ENCODE peak calls at places on chromosomes 11 and 22, in eight cellular contexts. G, R, P, O, W, D, K and S are unnamed samples. For H3K27me3, the result is how much of the 10 kb centered on the place peaks cover.

GRCh38 chr11:104275992-104276391 is 112.0 kb upstream of the PDGFD start:
- DNase-seq in W (no peak), P (no peak), K (no peak), D (no peak), O (no peak), G (no peak), R (no peak), S (peak)

GRCh38 chr11:85875505-85875904 is 20.3 kb downstream of the CCDC83 start:
- DNase-seq in O (no peak), P (peak), R (no peak), D (no peak), K (no peak), G (no peak), W (no peak), S (no peak)

GRCh38 chr11:106001304-106002012 is 20.6 kb downstream of the MSANTD4 start:
- DNase-seq in W (no peak), K (no peak), D (no peak), R (no peak), G (no peak), P (peak), O (no peak), S (no peak)

GRCh38 chr11:124605719-124606118 is 5.5 kb upstream of the PANX3 start:
- DNase-seq in R (no peak), W (peak), O (no peak), P (no peak), G (no peak), K (no peak), D (no peak), S (no peak)

GRCh38 chr11:102293873-102294601 is 23.2 kb upstream of the BIRC3 start:
- DNase-seq in D (peak), P (peak), R (peak), O (no peak), G (no peak), W (no peak), K (no peak), S (no peak)

GRCh38 chr22:35218079-35218478 is 39.2 kb upstream of the HMGXB4 start:
- DNase-seq in W (no peak), R (no peak), P (peak), O (no peak), G (no peak), K (no peak), D (no peak), S (no peak)

GRCh38 chr11:111911563-111912401 is at the start of gene CRYAB:
- DNase-seq in O (peak), K (peak), P (peak), D (no peak), G (peak), W (peak), R (no peak), S (peak)

GRCh38 chr11:22521226-22521625 is 104.4 kb downstream of the FANCF start:
- DNase-seq in R (peak), P (peak), W (no peak), D (no peak), O (no peak), G (no peak), K (no peak), S (peak)

GRCh38 chr11:10818594-10818993 is 9.9 kb upstream of the EIF4G2 start:
- DNase-seq in P (peak), D (no peak), O (no peak), K (no peak), W (no peak), R (no peak), G (no peak), S (no peak)

GRCh38 chr22:22352376-22352999 is 107.9 kb downstream of the VPREB1 start:
- DNase-seq in P (no peak), K (no peak), W (no peak), R (no peak), G (no peak), D (peak), O (no peak), S (no peak)
- H3K27me3 ChIP-seq in P (under half), K (under half), W (under half), R (under half), G (under half), D (under half), O (under half), S (under half)

DNA sequence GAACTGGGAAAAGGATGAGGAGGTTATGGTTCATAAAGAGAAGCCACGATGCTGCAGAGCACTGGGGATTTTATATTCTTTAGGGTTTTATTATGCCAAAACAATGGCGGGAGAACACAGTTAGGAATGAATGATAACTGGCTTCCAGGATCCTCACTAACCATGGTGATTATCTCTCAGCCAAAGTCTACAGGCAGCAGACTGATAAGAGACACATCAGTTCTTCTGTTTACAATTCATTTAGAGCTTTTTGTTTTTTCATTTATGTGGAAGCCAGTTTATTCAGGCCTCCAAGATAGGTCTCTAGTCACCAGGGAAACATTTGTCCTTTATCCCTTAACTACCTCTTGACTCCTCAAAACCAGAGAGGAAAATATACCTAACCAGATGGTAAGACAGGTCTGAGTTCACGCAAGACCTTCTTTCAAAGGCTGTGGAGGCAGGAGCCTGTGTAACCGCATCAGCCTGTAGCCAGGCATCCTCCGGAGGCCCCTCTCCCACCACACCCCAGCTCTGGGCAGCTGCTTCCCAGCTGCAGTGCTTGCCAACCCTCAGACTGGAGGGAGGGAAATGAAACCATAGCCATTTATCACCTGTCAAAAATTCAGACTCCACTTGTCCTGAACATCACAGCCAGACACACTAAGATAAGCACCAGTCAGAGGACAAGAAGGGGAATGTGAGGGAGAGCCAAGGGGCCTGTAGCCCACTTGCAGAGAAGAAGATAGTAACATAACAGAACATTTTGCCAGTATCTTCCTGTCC is 57.2 kb upstream of the FAM181B start:
- DNase-seq in P (peak), W (no peak), R (no peak), O (no peak), K (no peak), G (no peak), D (peak), S (no peak)
- TF ChIP-seq CTCF in P (no peak), W (no peak), R (no peak), O (no peak), K (no peak), G (no peak), D (no peak), S (no peak)

GRCh38 chr22:39558950-39559349 is 11.6 kb upstream of the CACNA1I start:
- DNase-seq in O (no peak), P (no peak), G (no peak), D (no peak), R (no peak), K (no peak), W (no peak), S (no peak)

GRCh38 chr22:39559456-39560105 is 11.0 kb upstream of the CACNA1I start:
- DNase-seq in W (no peak), D (no peak), O (no peak), G (no peak), R (no peak), P (no peak), K (no peak), S (no peak)

GRCh38 chr22:39558254-39558727 is 12.3 kb upstream of the CACNA1I start:
- DNase-seq in O (no peak), G (no peak), K (no peak), D (no peak), P (no peak), R (no peak), W (no peak), S (no peak)

GRCh38 chr22:39560127-39560526 is 10.4 kb upstream of the CACNA1I start:
- DNase-seq in G (no peak), W (no peak), K (no peak), D (no peak), R (no peak), P (no peak), O (no peak), S (no peak)

GRCh38 chr22:39556970-39557811 is 13.4 kb upstream of the CACNA1I start:
- DNase-seq in R (no peak), O (no peak), K (no peak), W (no peak), G (no peak), D (no peak), P (peak), S (no peak)
- H3K4me3 ChIP-seq in R (no peak), O (peak), K (no peak), W (no peak), G (no peak), D (no peak), P (no peak), S (no peak)

GRCh38 chr11:18792827-18793226 is 1.2 kb upstream of the PTPN5 start:
- DNase-seq in G (no peak), O (no peak), P (no peak), R (no peak), W (no peak), K (no peak), D (no peak), S (no peak)

GRCh38 chr11:18790820-18791174 is 801 bp downstream of the PTPN5 start:
- DNase-seq in P (no peak), K (no peak), R (no peak), D (no peak), O (no peak), G (no peak), W (no peak), S (no peak)

GRCh38 chr11:18789942-18790341 is 1.7 kb downstream of the PTPN5 start:
- DNase-seq in K (no peak), R (no peak), O (no peak), P (no peak), W (no peak), G (no peak), D (no peak), S (no peak)

GRCh38 chr11:18792066-18792591 is 531 bp upstream of the PTPN5 start:
- DNase-seq in D (no peak), G (no peak), P (peak), O (no peak), R (no peak), K (no peak), W (no peak), S (no peak)

GRCh38 chr11:18791175-18792065 is at the start of gene PTPN5:
- DNase-seq in O (no peak), D (no peak), R (no peak), P (peak), K (no peak), G (no peak), W (no peak), S (no peak)
- H3K27me3 ChIP-seq in O (half or more), D (under half), R (under half), P (under half), K (under half), G (under half), W (under half), S (under half)

GRCh38 chr22:37546436-37547248 is 13.6 kb upstream of the CDC42EP1 start:
- DNase-seq in P (peak), D (no peak), O (no peak), W (peak), R (no peak), K (no peak), G (peak), S (no peak)
- TF ChIP-seq CTCF in P (peak), D (no peak), O (no peak), W (no peak), R (no peak), K (no peak), G (peak), S (no peak)

GRCh38 chr22:31085928-31086327 is 4.8 kb downstream of the SMTN start:
- DNase-seq in D (no peak), O (no peak), G (no peak), W (no peak), P (no peak), R (no peak), K (no peak), S (no peak)
- H3K4me3 ChIP-seq in D (no peak), O (peak), G (peak), W (peak), P (no peak), R (peak), K (no peak), S (no peak)

GRCh38 chr11:75665126-75665525 is 3.7 kb downstream of the MAP6 start:
- DNase-seq in R (no peak), D (no peak), O (no peak), P (no peak), W (no peak), K (no peak), G (no peak), S (no peak)

GRCh38 chr11:75664366-75664765 is 4.5 kb downstream of the MAP6 start:
- DNase-seq in K (no peak), W (no peak), R (no peak), P (no peak), O (no peak), G (no peak), D (no peak), S (no peak)

GRCh38 chr11:75667831-75668507 is 869 bp downstream of the MAP6 start:
- DNase-seq in W (peak), D (no peak), O (no peak), P (peak), R (no peak), K (no peak), G (peak), S (no peak)

GRCh38 chr11:75667268-75667830 is 1.5 kb downstream of the MAP6 start:
- DNase-seq in W (no peak), G (peak), P (peak), R (no peak), K (peak), D (no peak), O (no peak), S (no peak)

DNA sequence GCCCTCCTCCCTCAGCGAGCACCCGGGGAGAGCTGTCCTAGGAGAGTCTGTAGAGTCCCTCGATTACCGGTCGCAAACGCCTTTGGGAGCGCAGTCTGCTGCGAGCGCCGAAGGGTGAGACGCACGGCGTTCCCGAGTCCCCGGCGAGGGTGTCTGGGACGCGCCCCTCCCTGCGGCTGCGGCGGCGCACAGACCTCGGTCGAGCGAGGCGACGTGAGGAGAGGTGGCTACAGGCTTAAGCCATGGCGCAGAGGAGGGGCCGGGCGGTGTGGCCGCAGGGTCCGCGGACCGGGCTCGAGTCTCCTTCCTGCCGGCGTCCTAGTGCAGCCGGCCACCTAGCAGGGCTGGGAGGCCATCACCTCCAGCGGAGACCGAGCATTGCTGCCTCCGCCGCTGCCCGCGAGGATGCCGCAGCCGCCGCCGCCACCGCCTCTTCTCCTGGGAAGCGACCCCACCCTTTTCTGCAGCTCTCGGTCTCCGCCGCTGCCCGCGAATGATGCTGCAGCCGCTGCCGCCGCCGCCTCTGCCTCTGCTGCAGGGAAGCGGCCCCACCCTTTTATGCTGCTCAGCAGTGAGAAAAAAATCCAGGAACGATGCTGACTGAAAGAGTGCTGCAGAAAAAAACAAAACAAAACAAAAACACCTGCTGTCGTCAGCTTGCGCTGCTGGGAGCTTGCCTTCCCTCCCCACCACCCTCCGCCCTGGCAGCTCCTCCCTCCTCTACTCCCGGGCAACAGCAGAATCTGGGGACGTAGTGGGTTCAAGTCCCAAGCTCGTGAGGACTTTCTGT is at the start of gene MAP6:
- DNase-seq in K (no peak), W (peak), R (no peak), D (peak), G (no peak), P (peak), O (no peak), S (no peak)
- H3K27me3 ChIP-seq in K (under half), W (under half), R (under half), D (half or more), G (under half), P (under half), O (under half), S (under half)

GRCh38 chr11:4455439-4455838 is 6.3 kb downstream of the OR52K2 start:
- DNase-seq in D (no peak), G (peak), P (no peak), O (no peak), W (no peak), R (no peak), K (no peak), S (no peak)

GRCh38 chr11:4459470-4459869 is 10.4 kb downstream of the OR52K2 start:
- DNase-seq in R (no peak), W (peak), K (peak), D (no peak), G (peak), P (no peak), O (no peak), S (no peak)

GRCh38 chr11:4448995-4449394 is at the start of gene OR52K2:
- DNase-seq in W (no peak), K (no peak), P (no peak), G (no peak), O (no peak), D (no peak), R (no peak), S (no peak)

GRCh38 chr11:4453118-4453517 is 4.0 kb downstream of the OR52K2 start:
- DNase-seq in G (no peak), O (no peak), P (no peak), W (no peak), R (no peak), K (no peak), D (no peak), S (no peak)

GRCh38 chr11:4454031-4454430 is 4.9 kb downstream of the OR52K2 start:
- DNase-seq in P (no peak), D (no peak), R (no peak), W (no peak), G (no peak), K (no peak), O (no peak), S (no peak)
- TF ChIP-seq CTCF in P (no peak), D (no peak), R (no peak), W (no peak), G (no peak), K (no peak), O (no peak), S (no peak)

GRCh38 chr11:66310324-66310723 is 6.5 kb downstream of the CD248 start:
- DNase-seq in P (no peak), D (no peak), R (no peak), G (no peak), K (no peak), W (no peak), O (no peak), S (no peak)
- H3K4me3 ChIP-seq in P (no peak), D (no peak), R (no peak), G (no peak), K (no peak), W (no peak), O (no peak), S (no peak)